ENCODE peak calls at places on chromosome 9, in ten cellular contexts. I, V, E, L, U, M, A, C, B and J are unnamed samples.

GRCh38 chr9:21558627-21559401 is 76.7 kb upstream of the IFNE start:
- DNase-seq in A (no peak), E (no peak), I (no peak), M (no peak), U (peak), V (no peak), C (no peak), B (no peak), L (no peak), J (peak)

GRCh38 chr9:107029146-107029545 is 166.2 kb downstream of the ZNF462 start:
- DNase-seq in V (no peak), M (no peak), A (no peak), E (no peak), U (no peak), L (no peak), C (no peak), I (no peak), B (no peak), J (no peak)

GRCh38 chr9:95937131-95937530 is 61.6 kb downstream of the ERCC6L2 start:
- DNase-seq in M (no peak), L (no peak), B (no peak), U (no peak), C (no peak), A (no peak), E (no peak), V (no peak), I (no peak), J (no peak)

GRCh38 chr9:31272456-31273295 is 1111.8 kb upstream of the ACO1 start:
- DNase-seq in U (no peak), M (no peak), E (peak), C (no peak), I (no peak), L (no peak), A (no peak), V (no peak), B (no peak), J (no peak)

GRCh38 chr9:98998441-98999151 is 54.9 kb downstream of the COL15A1 start:
- DNase-seq in M (peak), C (peak), I (peak), V (peak), B (peak), U (peak), E (peak), A (no peak), L (peak), J (peak)

GRCh38 chr9:127313042-127313560 is 48.5 kb downstream of the GARNL3 start:
- DNase-seq in A (no peak), M (no peak), I (no peak), E (no peak), B (no peak), U (no peak), V (no peak), C (no peak), L (no peak), J (no peak)

GRCh38 chr9:88291056-88291455 is 97.2 kb upstream of the SPIN1 start:
- DNase-seq in M (no peak), C (no peak), E (no peak), L (no peak), V (no peak), A (no peak), U (no peak), B (no peak), I (no peak), J (no peak)

GRCh38 chr9:126609711-126610388 is 3.9 kb upstream of the LMX1B start:
- DNase-seq in L (no peak), C (no peak), E (no peak), U (no peak), M (no peak), A (no peak), V (no peak), B (no peak), I (no peak), J (no peak)

GRCh38 chr9:20729545-20729944 is 45.5 kb downstream of the FOCAD start:
- DNase-seq in I (no peak), B (no peak), U (no peak), M (no peak), C (no peak), E (no peak), L (no peak), V (no peak), A (no peak), J (no peak)

GRCh38 chr9:135075234-135076142 is 12.0 kb upstream of the OLFM1 start:
- DNase-seq in L (peak), A (no peak), I (no peak), M (no peak), U (no peak), V (no peak), E (peak), B (peak), C (peak), J (peak)

GRCh38 chr9:76592105-76593010 is 133.4 kb downstream of the GCNT1 start:
- DNase-seq in V (peak), C (no peak), E (no peak), U (peak), M (no peak), B (no peak), I (no peak), A (no peak), L (no peak), J (no peak)

GRCh38 chr9:91037511-91038482 is 236.2 kb downstream of the SYK start:
- DNase-seq in E (peak), V (peak), L (no peak), A (peak), I (no peak), U (peak), M (no peak), C (no peak), B (no peak), J (peak)

GRCh38 chr9:108618906-108619550 is 236.8 kb downstream of the ACTL7B start:
- DNase-seq in B (no peak), V (peak), I (no peak), M (no peak), L (no peak), A (no peak), C (no peak), U (peak), E (no peak), J (no peak)

GRCh38 chr9:78871452-78872331 is 574.8 kb downstream of the PSAT1 start:
- DNase-seq in E (no peak), I (no peak), B (no peak), L (no peak), U (peak), M (no peak), C (no peak), V (peak), A (peak), J (peak)

GRCh38 chr9:38329980-38330379 is 62.5 kb upstream of the ALDH1B1 start:
- DNase-seq in L (no peak), V (no peak), U (no peak), I (no peak), M (no peak), E (no peak), B (no peak), C (no peak), A (no peak), J (no peak)

GRCh38 chr9:93576296-93577044 is at the start of gene PHF2:
- DNase-seq in C (peak), A (no peak), E (no peak), V (no peak), M (no peak), I (no peak), B (no peak), L (no peak), U (no peak), J (no peak)

GRCh38 chr9:17824927-17825659 is 246.2 kb downstream of the SH3GL2 start:
- DNase-seq in U (no peak), B (no peak), L (no peak), C (no peak), E (no peak), A (no peak), I (no peak), M (no peak), V (no peak), J (no peak)

GRCh38 chr9:17810728-17811634 is 232.1 kb downstream of the SH3GL2 start:
- DNase-seq in A (no peak), V (peak), E (peak), L (peak), M (peak), B (peak), I (peak), C (peak), U (peak), J (peak)